ENCODE peak calls at places on chromosomes 4 and X, in six cellular contexts. Q, M, J, A, P and I are unnamed samples.

GRCh38 chr4:37981425-37981824 is 21.2 kb downstream of the PTTG2 start:
- DNase-seq in J (peak; percentile 14), M (no peak), P (no peak), Q (no peak), A (no peak), I (no peak)

GRCh38 chrX:24658421-24658820 is 11.3 kb upstream of the PCYT1B start:
- DNase-seq in Q (no peak), P (no peak), J (no peak), A (peak; percentile 48), M (no peak), I (no peak)

GRCh38 chrX:20382518-20383291 is 116.0 kb upstream of the RPS6KA3 start:
- DNase-seq in P (no peak), Q (peak; percentile 60), J (no peak), M (peak; percentile 41), A (no peak), I (no peak)

GRCh38 chr4:180009316-180009715 is 2233.9 kb upstream of the TENM3 start:
- DNase-seq in M (no peak), Q (no peak), P (no peak), A (no peak), J (no peak), I (no peak)

GRCh38 chr4:145883173-145883572 is 55.5 kb downstream of the ZNF827 start:
- DNase-seq in A (no peak), J (no peak), M (no peak), Q (no peak), P (no peak), I (no peak)

GRCh38 chrX:115650916-115651315 is 89.9 kb downstream of the PLS3 start:
- DNase-seq in J (peak; percentile 39), M (peak; percentile 60), Q (peak; percentile 52), A (peak; percentile 74), P (peak; percentile 60), I (peak; percentile 57)

GRCh38 chrX:123169247-123169901 is 14.7 kb upstream of the GRIA3 start:
- DNase-seq in Q (peak; percentile 69), A (no peak), P (no peak), J (no peak), M (peak; percentile 57), I (no peak)

GRCh38 chr4:184196730-184197355 is 20.8 kb downstream of the ENPP6 start:
- DNase-seq in P (no peak), A (no peak), Q (peak; percentile 6), J (no peak), M (no peak), I (no peak)

GRCh38 chrX:77901506-77901905 is 2.2 kb downstream of the COX7B start:
- DNase-seq in J (no peak), P (no peak), M (no peak), Q (no peak), A (no peak), I (no peak)

GRCh38 chr4:53309321-53310020 is 56.4 kb downstream of the SCFD2 start:
- DNase-seq in A (no peak), Q (no peak), M (peak; percentile 61), J (no peak), P (no peak), I (no peak)

GRCh38 chrX:19794690-19795089 is 92.7 kb downstream of the SH3KBP1 start:
- DNase-seq in J (no peak), P (no peak), A (no peak), M (peak; percentile 14), Q (peak; percentile 8), I (no peak)

GRCh38 chr4:132108784-132109183 is 1040.3 kb upstream of the PCDH10 start:
- DNase-seq in Q (peak; percentile 38), P (no peak), J (no peak), M (peak; percentile 5), A (no peak), I (no peak)

GRCh38 chrX:37958493-37959211 is 47.7 kb upstream of the SYTL5 start:
- DNase-seq in A (no peak), M (peak; percentile 9), Q (no peak), P (no peak), J (no peak), I (no peak)

GRCh38 chr4:138952405-138952804 is 63.2 kb upstream of the NOCT start:
- DNase-seq in M (peak; percentile 65), Q (peak; percentile 39), A (no peak), J (peak; percentile 16), P (no peak), I (no peak)

GRCh38 chr4:110633358-110634319 is 10.8 kb upstream of the PITX2 start:
- DNase-seq in P (no peak), A (peak; percentile 55), M (no peak), J (no peak), Q (no peak), I (peak; percentile 40)
- TF ChIP-seq EZH2 in P (no peak), A (peak; percentile 97), M (no peak), J (no peak), Q (no peak), I (peak; percentile 98)

GRCh38 chr4:150235317-150235716 is 157.1 kb downstream of the DCLK2 start:
- DNase-seq in J (no peak), Q (no peak), A (no peak), P (no peak), M (no peak), I (peak; percentile 43)
- H3F3A ChIP-seq in J (no peaks in the 10 kb centered on the region), Q (no peaks in the 10 kb centered on the region), A (no peaks in the 10 kb centered on the region), P (no peaks in the 10 kb centered on the region), M (peaks cover 48% of the 10 kb centered on the region), I (no peaks in the 10 kb centered on the region)

GRCh38 chrX:72304877-72305276 is 837 bp downstream of the CITED1 start:
- DNase-seq in J (no peak), P (no peak), M (peak; percentile 20), Q (no peak), A (peak; percentile 59), I (peak; percentile 28)
- TF ChIP-seq EZH2 in J (no peak), P (no peak), M (no peak), Q (no peak), A (no peak), I (peak; percentile 77)

GRCh38 chr4:40205259-40206198 is 8.7 kb downstream of the RHOH start:
- DNase-seq in M (no peak), P (peak; percentile 86), J (no peak), A (no peak), Q (no peak), I (no peak)
- H3F3A ChIP-seq in M (no peaks in the 10 kb centered on the region), P (peaks cover 52% of the 10 kb centered on the region), J (no peaks in the 10 kb centered on the region), A (no peaks in the 10 kb centered on the region), Q (no peaks in the 10 kb centered on the region), I (no peaks in the 10 kb centered on the region)

DNA sequence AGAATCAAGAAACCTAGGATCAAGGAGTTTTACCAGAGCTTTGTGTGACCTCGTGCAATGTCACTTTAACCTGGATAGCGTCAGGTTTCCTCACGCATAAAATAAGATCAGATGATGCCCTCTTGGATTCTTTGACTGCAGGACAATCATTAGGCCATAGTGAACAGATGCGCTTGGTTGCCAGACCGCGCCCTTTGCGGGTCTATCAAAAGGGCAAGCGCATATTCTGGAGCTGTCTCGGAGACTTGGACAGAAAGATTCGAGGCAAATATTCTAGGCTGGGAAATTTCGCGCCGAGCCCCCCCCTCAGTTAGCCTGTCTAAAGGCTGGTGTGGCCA is 66.6 kb downstream of the FBXO8 start:
- DNase-seq in M (no peak), J (no peak), Q (no peak), P (no peak), A (peak; percentile 22), I (peak; percentile 17)
- TF ChIP-seq EZH2 in M (no peak), J (no peak), Q (no peak), P (no peak), A (no peak), I (no peak)